ENCODE peak calls at places on chromosomes 6 and 20, in six cellular contexts. One of them, this sample, is unnamed.

GRCh38 chr6:154751020-154751800 is 18.0 kb downstream of the SCAF8 start:
- DNase-seq in sigmoid colon: no peak
- DNase-seq in keratinocyte: no peak
- DNase-seq in spleen: no peak
- DNase-seq in kidney epithelial cell: no peak
- DNase-seq in Calu3: no peak
- DNase-seq in this sample: no peak

GRCh38 chr6:135146160-135146920 is 34.8 kb upstream of the MYB start:
- DNase-seq in sigmoid colon: no peak
- DNase-seq in keratinocyte: no peak
- DNase-seq in spleen: no peak
- DNase-seq in kidney epithelial cell: no peak
- DNase-seq in Calu3: no peak
- DNase-seq in this sample: no peak

GRCh38 chr6:12371641-12372146 is 81.5 kb downstream of the EDN1 start:
- DNase-seq in sigmoid colon: no peak
- DNase-seq in keratinocyte: no peak
- DNase-seq in spleen: no peak
- DNase-seq in kidney epithelial cell: peak; percentile 79
- DNase-seq in Calu3: no peak
- DNase-seq in this sample: peak; percentile 74

GRCh38 chr20:44203161-44203560 is 7.4 kb downstream of the OSER1 start:
- DNase-seq in sigmoid colon: no peak
- DNase-seq in keratinocyte: no peak
- DNase-seq in spleen: no peak
- DNase-seq in kidney epithelial cell: no peak
- DNase-seq in Calu3: no peak
- DNase-seq in this sample: no peak

GRCh38 chr6:29507319-29507718 is 19.6 kb upstream of the MAS1L start:
- DNase-seq in sigmoid colon: no peak
- DNase-seq in keratinocyte: no peak
- DNase-seq in spleen: no peak
- DNase-seq in kidney epithelial cell: no peak
- DNase-seq in Calu3: no peak
- DNase-seq in this sample: no peak

GRCh38 chr6:39688494-39688893 is 36.7 kb downstream of the KIF6 start:
- DNase-seq in sigmoid colon: no peak
- DNase-seq in keratinocyte: no peak
- DNase-seq in spleen: no peak
- DNase-seq in kidney epithelial cell: no peak
- DNase-seq in Calu3: no peak
- DNase-seq in this sample: peak; percentile 92

GRCh38 chr6:166989427-166990034 is 9.7 kb upstream of the CEP43 start:
- DNase-seq in sigmoid colon: no peak
- DNase-seq in keratinocyte: no peak
- DNase-seq in spleen: no peak
- DNase-seq in kidney epithelial cell: no peak
- DNase-seq in Calu3: peak; percentile 4
- DNase-seq in this sample: peak; percentile 39

GRCh38 chr6:88135578-88136114 is 30.5 kb downstream of the CNR1 start:
- DNase-seq in sigmoid colon: no peak
- DNase-seq in keratinocyte: no peak
- DNase-seq in spleen: no peak
- DNase-seq in kidney epithelial cell: no peak
- DNase-seq in Calu3: no peak
- DNase-seq in this sample: no peak

GRCh38 chr6:10407018-10407673 is 7.7 kb downstream of the TFAP2A start:
- DNase-seq in sigmoid colon: no peak
- DNase-seq in keratinocyte: no peak
- DNase-seq in spleen: no peak
- DNase-seq in kidney epithelial cell: no peak
- DNase-seq in Calu3: no peak
- DNase-seq in this sample: peak; percentile 49

GRCh38 chr6:101931766-101932165 is 538.3 kb downstream of the GRIK2 start:
- DNase-seq in sigmoid colon: no peak
- DNase-seq in keratinocyte: no peak
- DNase-seq in spleen: no peak
- DNase-seq in kidney epithelial cell: no peak
- DNase-seq in Calu3: no peak
- DNase-seq in this sample: peak; percentile 69

GRCh38 chr6:3919130-3919628 is 70.0 kb downstream of the FAM50B start:
- DNase-seq in sigmoid colon: no peak
- DNase-seq in keratinocyte: no peak
- DNase-seq in spleen: no peak
- DNase-seq in kidney epithelial cell: peak; percentile 61
- DNase-seq in Calu3: no peak
- DNase-seq in this sample: peak; percentile 85

GRCh38 chr6:72738091-72738490 is 116.2 kb downstream of the KCNQ5 start:
- DNase-seq in sigmoid colon: no peak
- DNase-seq in keratinocyte: no peak
- DNase-seq in spleen: no peak
- DNase-seq in kidney epithelial cell: no peak
- DNase-seq in Calu3: no peak
- DNase-seq in this sample: no peak

GRCh38 chr6:72728706-72729343 is 107.0 kb downstream of the KCNQ5 start:
- DNase-seq in sigmoid colon: no peak
- DNase-seq in keratinocyte: no peak
- DNase-seq in spleen: no peak
- DNase-seq in kidney epithelial cell: no peak
- DNase-seq in Calu3: no peak
- DNase-seq in this sample: no peak

GRCh38 chr6:72733045-72733444 is 111.2 kb downstream of the KCNQ5 start:
- DNase-seq in sigmoid colon: no peak
- DNase-seq in keratinocyte: no peak
- DNase-seq in spleen: no peak
- DNase-seq in kidney epithelial cell: no peak
- DNase-seq in Calu3: no peak
- DNase-seq in this sample: no peak
- TF ChIP-seq CTCF in sigmoid colon: no peak
- TF ChIP-seq CTCF in keratinocyte: no peak
- TF ChIP-seq CTCF in spleen: no peak
- TF ChIP-seq CTCF in kidney epithelial cell: no peak
- TF ChIP-seq CTCF in Calu3: no peak
- TF ChIP-seq CTCF in this sample: no peak

GRCh38 chr6:75368864-75369402 is 84.3 kb upstream of the TMEM30A start:
- DNase-seq in sigmoid colon: no peak
- DNase-seq in keratinocyte: no peak
- DNase-seq in spleen: no peak
- DNase-seq in kidney epithelial cell: no peak
- DNase-seq in Calu3: no peak
- DNase-seq in this sample: no peak

GRCh38 chr6:75363304-75363703 is 78.7 kb upstream of the TMEM30A start:
- DNase-seq in sigmoid colon: no peak
- DNase-seq in keratinocyte: no peak
- DNase-seq in spleen: no peak
- DNase-seq in kidney epithelial cell: no peak
- DNase-seq in Calu3: no peak
- DNase-seq in this sample: no peak

GRCh38 chr6:75372884-75373283 is 88.3 kb upstream of the TMEM30A start:
- DNase-seq in sigmoid colon: no peak
- DNase-seq in keratinocyte: no peak
- DNase-seq in spleen: no peak
- DNase-seq in kidney epithelial cell: no peak
- DNase-seq in Calu3: no peak
- DNase-seq in this sample: no peak

DNA sequence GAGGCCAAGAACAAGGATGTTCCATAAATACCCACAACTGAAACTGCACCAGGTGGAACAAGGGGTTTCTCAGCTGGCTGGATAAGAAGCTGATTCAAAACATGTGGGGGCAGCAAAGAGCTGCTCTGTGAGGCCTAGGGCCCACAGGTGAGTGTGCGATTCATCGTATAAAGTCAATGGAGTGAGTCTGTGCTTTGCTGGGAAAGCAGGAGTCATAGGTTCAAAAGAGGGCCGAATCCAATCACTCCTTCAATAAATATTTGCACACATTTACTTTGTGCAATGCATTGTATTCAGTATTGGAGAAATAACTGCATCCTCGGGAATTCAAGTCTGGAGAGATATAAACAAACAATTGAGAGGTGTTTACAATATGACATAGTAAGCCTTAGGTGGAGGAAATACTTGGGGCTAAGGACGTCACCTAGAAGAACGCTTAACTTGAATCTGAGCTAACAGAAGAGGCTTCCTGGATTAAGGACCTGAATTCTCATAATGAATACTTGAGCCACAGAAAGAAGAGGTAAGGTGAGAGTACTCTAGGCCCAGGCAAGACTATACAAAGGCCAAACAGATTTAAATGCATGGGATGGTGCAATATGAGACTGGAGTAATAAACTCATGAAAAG is 83.7 kb upstream of the TMEM30A start:
- DNase-seq in sigmoid colon: peak; percentile 62
- DNase-seq in keratinocyte: no peak
- DNase-seq in spleen: no peak
- DNase-seq in kidney epithelial cell: no peak
- DNase-seq in Calu3: peak; percentile 77
- DNase-seq in this sample: peak; percentile 62
- TF ChIP-seq CTCF in sigmoid colon: peak; percentile 48
- TF ChIP-seq CTCF in keratinocyte: peak; percentile 56
- TF ChIP-seq CTCF in spleen: no peak
- TF ChIP-seq CTCF in kidney epithelial cell: peak; percentile 80
- TF ChIP-seq CTCF in Calu3: peak; percentile 79
- TF ChIP-seq CTCF in this sample: peak; percentile 31

GRCh38 chr20:48451401-48451800 is 376.4 kb downstream of the PREX1 start:
- DNase-seq in sigmoid colon: no peak
- DNase-seq in keratinocyte: no peak
- DNase-seq in spleen: no peak
- DNase-seq in kidney epithelial cell: no peak
- DNase-seq in Calu3: no peak
- DNase-seq in this sample: no peak

GRCh38 chr20:48444249-48444648 is 383.6 kb downstream of the PREX1 start:
- DNase-seq in sigmoid colon: no peak
- DNase-seq in keratinocyte: no peak
- DNase-seq in spleen: no peak
- DNase-seq in kidney epithelial cell: no peak
- DNase-seq in Calu3: no peak
- DNase-seq in this sample: no peak

GRCh38 chr20:48445827-48446226 is 382.0 kb downstream of the PREX1 start:
- DNase-seq in sigmoid colon: no peak
- DNase-seq in keratinocyte: no peak
- DNase-seq in spleen: no peak
- DNase-seq in kidney epithelial cell: no peak
- DNase-seq in Calu3: no peak
- DNase-seq in this sample: no peak

GRCh38 chr20:48447456-48447855 is 380.3 kb downstream of the PREX1 start:
- DNase-seq in sigmoid colon: no peak
- DNase-seq in keratinocyte: no peak
- DNase-seq in spleen: no peak
- DNase-seq in kidney epithelial cell: no peak
- DNase-seq in Calu3: no peak
- DNase-seq in this sample: no peak

DNA sequence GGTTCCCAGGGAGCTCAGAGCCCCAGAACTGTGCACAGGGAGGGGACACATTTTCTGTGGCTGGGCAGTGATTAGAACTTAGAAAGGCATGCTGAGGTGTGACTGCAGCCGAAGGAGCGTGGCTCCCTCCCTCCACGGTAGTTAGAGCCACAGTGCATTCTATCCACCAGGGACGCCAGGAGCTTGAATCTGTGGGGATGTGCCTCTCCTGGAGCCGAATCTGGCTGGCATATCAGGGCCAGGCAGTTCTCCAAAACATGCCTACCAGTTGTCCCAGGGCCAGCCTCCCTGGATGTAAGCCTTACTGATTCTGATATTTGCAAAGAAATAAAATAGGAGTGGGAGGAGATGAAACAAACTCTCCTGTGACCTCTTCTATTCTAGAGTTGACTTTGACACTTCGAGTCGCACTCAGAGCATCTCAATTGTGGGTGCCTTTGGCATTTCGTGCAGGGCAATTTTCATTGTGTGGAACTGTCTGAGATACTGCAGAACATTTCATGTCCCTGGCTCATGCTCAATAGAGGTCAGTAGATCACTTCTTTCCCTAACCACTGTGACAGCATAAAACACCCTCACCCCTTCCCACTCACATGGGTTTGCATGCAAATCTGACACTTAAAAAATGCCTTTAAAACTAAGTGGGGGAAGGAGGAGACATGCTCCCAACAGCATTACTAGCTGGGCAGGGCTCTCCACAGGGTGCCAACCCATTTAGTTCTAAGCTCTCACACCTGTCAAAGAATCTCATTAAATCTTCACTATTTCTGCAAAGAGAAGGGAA is 379.0 kb downstream of the PREX1 start:
- DNase-seq in sigmoid colon: no peak
- DNase-seq in keratinocyte: no peak
- DNase-seq in spleen: no peak
- DNase-seq in kidney epithelial cell: no peak
- DNase-seq in Calu3: no peak
- DNase-seq in this sample: no peak
- TF ChIP-seq CTCF in sigmoid colon: peak; percentile 21
- TF ChIP-seq CTCF in keratinocyte: no peak
- TF ChIP-seq CTCF in spleen: no peak
- TF ChIP-seq CTCF in kidney epithelial cell: no peak
- TF ChIP-seq CTCF in Calu3: no peak
- TF ChIP-seq CTCF in this sample: no peak

GRCh38 chr6:7391244-7391643 is 1.6 kb downstream of the RIOK1 start:
- DNase-seq in sigmoid colon: no peak
- DNase-seq in keratinocyte: no peak
- DNase-seq in spleen: no peak
- DNase-seq in kidney epithelial cell: no peak
- DNase-seq in Calu3: no peak
- DNase-seq in this sample: peak; percentile 37

GRCh38 chr6:7392402-7392801 is 2.8 kb downstream of the RIOK1 start:
- DNase-seq in sigmoid colon: no peak
- DNase-seq in keratinocyte: no peak
- DNase-seq in spleen: no peak
- DNase-seq in kidney epithelial cell: no peak
- DNase-seq in Calu3: no peak
- DNase-seq in this sample: peak; percentile 68

GRCh38 chr6:7389451-7390217 is at the start of the genes CAGE1 and RIOK1:
- DNase-seq in sigmoid colon: peak; percentile 97
- DNase-seq in keratinocyte: peak; percentile 55
- DNase-seq in spleen: peak; percentile 98
- DNase-seq in kidney epithelial cell: peak; percentile 84
- DNase-seq in Calu3: peak; percentile 92
- DNase-seq in this sample: peak; percentile 98

GRCh38 chr6:7389162-7389450 is 436 bp downstream of the CAGE1 start:
- DNase-seq in sigmoid colon: peak; percentile 86
- DNase-seq in keratinocyte: no peak
- DNase-seq in spleen: no peak
- DNase-seq in kidney epithelial cell: peak; percentile 39
- DNase-seq in Calu3: no peak
- DNase-seq in this sample: peak; percentile 85

DNA sequence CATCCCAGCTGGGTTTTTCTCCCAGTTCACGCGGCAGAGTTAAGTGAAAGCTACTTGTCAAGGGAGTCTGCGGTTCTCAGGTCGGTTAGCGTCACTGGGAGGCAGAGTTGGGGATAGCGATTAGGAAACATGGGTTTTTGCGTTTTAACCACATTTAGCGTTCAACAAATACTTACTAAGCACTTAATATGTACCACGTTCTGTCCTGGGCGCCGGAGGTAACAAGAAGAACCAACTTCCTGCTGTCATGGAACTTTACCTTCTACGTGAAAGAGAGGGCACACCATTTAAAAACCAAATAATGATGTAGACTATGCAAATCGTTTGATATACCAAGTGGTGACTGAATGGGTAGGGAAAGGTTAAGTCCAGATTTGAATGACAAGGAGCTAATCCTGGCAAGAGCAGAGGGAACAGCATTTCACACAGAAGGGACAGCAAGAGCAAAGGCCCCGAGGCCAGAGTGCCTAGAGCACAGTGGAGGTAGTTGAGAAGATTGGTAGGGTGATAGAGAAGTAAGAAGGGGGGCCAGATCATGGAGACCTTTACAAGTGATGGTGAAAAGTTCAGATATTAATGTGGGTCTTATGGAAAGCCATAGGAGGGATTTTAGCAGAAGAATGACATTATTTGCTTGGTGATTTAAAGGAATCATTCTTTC is 740 bp downstream of the RIOK1 start:
- DNase-seq in sigmoid colon: no peak
- DNase-seq in keratinocyte: no peak
- DNase-seq in spleen: no peak
- DNase-seq in kidney epithelial cell: no peak
- DNase-seq in Calu3: no peak
- DNase-seq in this sample: no peak
- TF ChIP-seq CTCF in sigmoid colon: no peak
- TF ChIP-seq CTCF in keratinocyte: peak; percentile 23
- TF ChIP-seq CTCF in spleen: no peak
- TF ChIP-seq CTCF in kidney epithelial cell: no peak
- TF ChIP-seq CTCF in Calu3: no peak
- TF ChIP-seq CTCF in this sample: peak; percentile 7

This sample was measured in MCF 10A.